ENCODE peak calls at places on chromosomes 11 and 22, in five cellular contexts. M, Y, Z, Q and S are unnamed samples.

GRCh38 chr22:21873619-21874018 is 6.2 kb upstream of the MAPK1 start:
- DNase-seq in M (no peak), Z (no peak), Y (no peak), Q (no peak), S (no peak)

GRCh38 chr22:43171019-43171491 is 15.9 kb downstream of the TTLL12 start:
- DNase-seq in Y (no peak), Z (no peak), M (no peak), Q (no peak), S (no peak)

GRCh38 chr11:86919557-86920210 is 35.5 kb downstream of the FZD4 start:
- DNase-seq in M (peak; percentile 43), Q (peak; percentile 39), Z (no peak), Y (peak; percentile 81), S (peak; percentile 56)

GRCh38 chr22:44939451-44939850 is 70.4 kb downstream of the PHF21B start:
- DNase-seq in Y (no peak), Z (no peak), Q (no peak), M (no peak), S (no peak)

GRCh38 chr11:43955381-43956118 is 13.1 kb downstream of the C11orf96 start:
- DNase-seq in Z (no peak), M (no peak), Y (peak; percentile 10), Q (no peak), S (no peak)

GRCh38 chr11:114413958-114414357 is 13.5 kb downstream of the RBM7 start:
- DNase-seq in M (no peak), Y (no peak), Z (no peak), Q (no peak), S (no peak)

GRCh38 chr11:70471254-70471653 is 72.9 kb downstream of the CTTN start:
- DNase-seq in Z (no peak), M (no peak), Y (no peak), Q (peak; percentile 89), S (peak; percentile 56)

GRCh38 chr22:49687786-49688515 is 139.7 kb downstream of the BRD1 start:
- DNase-seq in M (no peak), Y (no peak), Q (no peak), Z (no peak), S (no peak)

GRCh38 chr11:19713221-19714092 is 820 bp downstream of the NAV2 start:
- DNase-seq in M (no peak), Y (no peak), Q (no peak), Z (no peak), S (peak; percentile 34)

GRCh38 chr11:94308024-94308423 is 3.6 kb downstream of the IZUMO1R start:
- DNase-seq in Z (no peak), Y (no peak), Q (no peak), M (no peak), S (no peak)

GRCh38 chr11:65899356-65900124 is 648 bp downstream of the FOSL1 start:
- DNase-seq in Z (no peak), M (peak; percentile 58), Y (peak; percentile 81), Q (peak; percentile 81), S (peak; percentile 71)

GRCh38 chr11:94884322-94884721 is 89.0 kb downstream of the CWC15 start:
- DNase-seq in Q (no peak), Z (no peak), M (no peak), Y (no peak), S (no peak)

GRCh38 chr22:29359469-29359868 is 28.9 kb downstream of the AP1B1 start:
- DNase-seq in Q (peak; percentile 41), Y (peak; percentile 53), Z (no peak), M (peak; percentile 50), S (peak; percentile 81)

GRCh38 chr11:73554677-73555320 is 43.1 kb downstream of the FAM168A start:
- DNase-seq in Z (no peak), M (peak; percentile 82), Y (no peak), Q (no peak), S (no peak)

GRCh38 chr22:21447694-21448402 is 19.3 kb upstream of the TMEM191C start:
- DNase-seq in Q (peak; percentile 89), Z (no peak), Y (no peak), M (no peak), S (peak; percentile 58)

GRCh38 chr11:65434057-65434666 is 11.6 kb downstream of the NEAT1 start:
- DNase-seq in Y (peak; percentile 34), M (no peak), Z (no peak), Q (no peak), S (no peak)

GRCh38 chr11:60777106-60777505 is 8.0 kb upstream of the MS4A10 start:
- DNase-seq in M (no peak), Y (no peak), Q (no peak), Z (no peak), S (no peak)

GRCh38 chr11:60775420-60775961 is 9.6 kb upstream of the MS4A10 start:
- DNase-seq in M (peak; percentile 80), Q (peak; percentile 77), Y (peak; percentile 86), Z (peak; percentile 67), S (peak; percentile 85)

GRCh38 chr11:60776167-60776566 is 9.0 kb upstream of the MS4A10 start:
- DNase-seq in M (no peak), Q (no peak), Z (no peak), Y (no peak), S (no peak)

GRCh38 chr11:60780065-60780464 is 5.1 kb upstream of the MS4A10 start:
- DNase-seq in Q (no peak), M (no peak), Y (no peak), Z (no peak), S (no peak)

DNA sequence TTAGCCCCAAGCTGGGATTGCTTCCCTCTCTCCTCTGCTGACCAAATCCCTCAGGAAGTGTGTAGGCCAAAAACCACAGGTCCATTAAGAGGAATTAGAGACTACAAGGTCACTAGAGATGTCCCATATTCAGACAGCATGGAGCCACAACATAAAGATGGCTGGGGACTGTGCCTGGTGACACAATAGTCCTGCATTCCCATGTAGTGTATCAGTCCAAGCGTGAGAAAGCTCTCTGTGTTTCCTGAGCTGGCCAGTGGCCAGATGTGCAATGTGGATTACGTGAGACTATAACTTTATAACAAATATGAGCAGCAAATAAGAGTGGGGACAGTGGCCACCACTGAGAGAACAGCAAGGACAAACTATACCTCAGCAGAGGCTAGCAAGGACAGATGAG is 7.6 kb upstream of the MS4A10 start:
- DNase-seq in M (peak; percentile 37), Y (peak; percentile 82), Z (no peak), Q (no peak), S (no peak)
- TF ChIP-seq RAD21 in M (no peak), Y (no peak), Z (no peak), Q (no peak), S (no peak)

DNA sequence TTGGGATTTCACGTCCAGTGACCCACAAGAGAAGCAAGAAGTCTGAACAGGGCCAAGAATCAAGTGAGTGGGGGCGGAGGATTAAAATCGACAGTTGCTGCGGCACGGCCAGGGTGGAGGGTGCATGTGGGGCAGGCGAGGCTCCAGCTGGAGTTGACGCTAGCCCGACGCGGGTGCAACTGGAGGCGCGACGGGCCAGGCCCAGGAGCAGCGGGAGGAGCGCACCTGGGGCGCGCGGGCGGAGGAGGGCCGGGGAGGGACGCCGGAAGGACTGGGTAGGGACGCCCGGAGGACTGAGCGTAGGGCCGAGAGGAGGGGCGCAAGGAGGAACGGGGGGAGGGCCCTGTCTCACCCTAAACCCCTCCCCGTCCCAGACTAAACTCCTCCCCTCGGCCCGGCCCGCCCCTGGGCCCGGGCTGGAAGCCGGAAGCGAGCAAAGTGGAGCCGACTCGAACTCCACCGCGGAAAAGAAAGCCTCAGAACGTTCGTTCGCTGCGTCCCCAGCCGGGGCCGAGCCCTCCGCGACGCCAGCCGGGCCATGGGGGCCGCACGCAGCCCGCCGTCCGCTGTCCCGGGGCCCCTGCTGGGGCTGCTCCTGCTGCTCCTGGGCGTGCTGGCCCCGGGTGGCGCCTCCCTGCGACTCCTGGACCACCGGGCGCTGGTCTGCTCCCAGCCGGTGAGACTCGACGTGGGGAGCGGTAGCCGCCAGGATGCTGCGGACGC is at the start of gene IL17RA:
- DNase-seq in Q (peak; percentile 98), M (peak; percentile 74), Z (peak; percentile 68), Y (peak; percentile 84), S (peak; percentile 77)
- TF ChIP-seq MXI1 in Q (peak; percentile 23), M (no peak), Z (no peak), Y (no peak), S (no peak)

GRCh38 chr11:78332174-78332866 is 85.3 kb downstream of the GAB2 start:
- DNase-seq in Q (no peak), Z (no peak), Y (peak; percentile 21), M (no peak), S (no peak)

GRCh38 chr11:78330361-78330760 is 87.3 kb downstream of the GAB2 start:
- DNase-seq in M (no peak), Q (no peak), Z (no peak), Y (no peak), S (no peak)

GRCh38 chr11:78325274-78325781 is 92.3 kb downstream of the GAB2 start:
- DNase-seq in Z (peak; percentile 32), M (no peak), Y (no peak), Q (peak; percentile 46), S (no peak)

GRCh38 chr11:78331711-78332110 is 85.9 kb downstream of the GAB2 start:
- DNase-seq in Q (no peak), M (no peak), Y (no peak), Z (no peak), S (no peak)

GRCh38 chr11:78327945-78328344 is 89.7 kb downstream of the GAB2 start:
- DNase-seq in Y (no peak), Z (no peak), M (no peak), Q (no peak), S (no peak)
- TF ChIP-seq USF2 in Y (no peak), Z (no peak), M (no peak), Q (no peak), S (no peak)

GRCh38 chr11:102115557-102115956 is 5.3 kb downstream of the YAP1 start:
- DNase-seq in Q (no peak), M (peak; percentile 96), Y (peak; percentile 79), Z (no peak), S (no peak)
- TF ChIP-seq RAD21 in Q (no peak), M (no peak), Y (no peak), Z (no peak), S (no peak)

GRCh38 chr11:111719379-111719778 is 46.8 kb downstream of the PPP2R1B start:
- DNase-seq in Z (no peak), M (no peak), Q (no peak), Y (peak; percentile 47), S (no peak)
- TF ChIP-seq MXI1 in Z (no peak), M (no peak), Q (no peak), Y (no peak), S (no peak)

DNA sequence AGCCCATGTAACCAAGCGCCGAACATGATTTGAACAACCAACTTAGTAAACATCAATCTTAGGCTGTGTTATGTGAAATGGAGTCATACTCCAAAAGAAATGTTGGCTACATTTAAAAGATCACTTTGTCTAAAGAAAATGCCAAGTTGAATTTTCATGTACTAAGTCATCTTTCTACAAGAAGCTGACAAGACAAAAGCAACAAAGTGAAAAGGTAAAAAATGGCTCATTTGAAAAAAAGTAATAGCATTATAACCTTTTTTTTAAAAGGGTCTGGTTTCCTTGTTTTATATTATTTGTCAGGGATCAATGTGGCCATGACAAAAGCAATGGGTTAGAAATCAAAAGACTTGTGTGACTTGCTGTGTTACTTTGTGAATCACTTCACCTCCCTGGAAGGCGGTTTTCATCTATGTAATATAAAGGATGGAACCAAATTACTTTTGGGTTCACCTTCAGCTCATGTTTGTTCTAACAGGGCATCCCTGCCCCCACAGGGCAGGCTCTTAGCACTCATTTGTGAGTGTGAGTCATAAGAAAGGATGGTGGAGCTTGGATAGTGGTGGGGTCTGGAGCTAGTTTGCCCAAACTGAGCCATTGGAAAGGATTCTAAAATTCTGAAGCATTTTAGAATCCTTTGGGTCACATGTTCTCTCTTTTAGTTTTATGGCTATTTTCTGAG is 131.9 kb upstream of the MTMR2 start:
- DNase-seq in M (peak; percentile 7), Q (no peak), Y (peak; percentile 62), Z (no peak), S (no peak)
- TF ChIP-seq USF2 in M (no peak), Q (no peak), Y (no peak), Z (no peak), S (no peak)

GRCh38 chr11:119100246-119100959 is 1.2 kb downstream of the DPAGT1 start:
- DNase-seq in M (peak; percentile 62), Q (no peak), Z (no peak), Y (peak; percentile 54), S (peak; percentile 53)
- TF ChIP-seq RAD21 in M (no peak), Q (peak; percentile 45), Z (peak; percentile 36), Y (peak; percentile 43), S (peak; percentile 63)